ENCODE peak calls at places on chromosomes 3 and 15, in five cellular contexts. Q is activated CD4-positive, alpha-beta T cell treated with anti-CD3 and anti-CD28 coated beads for 36 hours; F is kidney glomerular epithelial cell; A is memory B cell; B is foreskin fibroblast. K is an unnamed sample.

GRCh38 chr15:29207027-29207757 is 62.4 kb downstream of the NSMCE3 start:
- DNase-seq in Q (no peak), B (no peak), F (no peak), A (no peak), K (no peak)

GRCh38 chr3:163560459-163560858 is 1517.8 kb downstream of the SI start:
- DNase-seq in F (no peak), A (no peak), B (no peak), Q (no peak), K (no peak)

GRCh38 chr3:127366383-127366782 is 78.5 kb upstream of the PRR20G start:
- DNase-seq in F (no peak), Q (no peak), B (no peak), A (no peak), K (no peak)

GRCh38 chr3:126704494-126705214 is 614 bp downstream of the CHCHD6 start:
- DNase-seq in B (no peak), Q (no peak), F (no peak), A (no peak), K (no peak)

GRCh38 chr15:45762726-45763125 is 127.9 kb downstream of the SQOR start:
- DNase-seq in B (no peak), Q (no peak), F (no peak), A (no peak), K (no peak)

GRCh38 chr3:42182555-42182954 is 83.4 kb downstream of the CCK start:
- DNase-seq in B (no peak), F (no peak), Q (no peak), A (no peak), K (no peak)

GRCh38 chr3:177283983-177284382 is 86.7 kb upstream of the TBL1XR1 start:
- DNase-seq in Q (no peak), B (no peak), A (no peak), F (no peak), K (no peak)

GRCh38 chr3:28682126-28682525 is 333.5 kb upstream of the AZI2 start:
- DNase-seq in B (no peak), Q (no peak), A (no peak), F (no peak), K (no peak)

GRCh38 chr3:46089237-46090011 is 62.1 kb upstream of the XCR1 start:
- DNase-seq in Q (peak), F (peak), A (no peak), B (peak), K (peak)

GRCh38 chr3:129001101-129001816 is at the start of gene EFCC1:
- DNase-seq in Q (peak), A (no peak), F (no peak), B (no peak), K (peak)